ENCODE peak calls at places on chromosomes 4 and X, in six cellular contexts. One of them, this sample, is unnamed. For H3K36me3, the result is how much of the 10 kb centered on the place peaks cover.

GRCh38 chr4:125315571-125316390 is 1.0 kb downstream of the FAT4 start:
- DNase-seq in psoas muscle: peak
- DNase-seq in PC-3: peak
- DNase-seq in prostate gland: peak
- DNase-seq in IMR-90: peak
- DNase-seq in mesendoderm: peak
- DNase-seq in this sample: no peak

GRCh38 chrX:132758778-132759177 is 199.7 kb downstream of the HS6ST2 start:
- DNase-seq in psoas muscle: no peak
- DNase-seq in PC-3: no peak
- DNase-seq in prostate gland: no peak
- DNase-seq in IMR-90: no peak
- DNase-seq in mesendoderm: peak
- DNase-seq in this sample: no peak

GRCh38 chr4:39785031-39785430 is 87.1 kb downstream of the UBE2K start:
- DNase-seq in psoas muscle: no peak
- DNase-seq in PC-3: no peak
- DNase-seq in prostate gland: no peak
- DNase-seq in IMR-90: no peak
- DNase-seq in mesendoderm: no peak
- DNase-seq in this sample: no peak

GRCh38 chrX:2710496-2710895 is 19.4 kb downstream of the CD99 start:
- DNase-seq in psoas muscle: no peak
- DNase-seq in PC-3: peak
- DNase-seq in prostate gland: no peak
- DNase-seq in IMR-90: no peak
- DNase-seq in mesendoderm: peak
- DNase-seq in this sample: peak

GRCh38 chrX:105837227-105837626 is 14.9 kb downstream of the NRK start:
- DNase-seq in psoas muscle: peak
- DNase-seq in PC-3: peak
- DNase-seq in prostate gland: peak
- DNase-seq in IMR-90: peak
- DNase-seq in mesendoderm: no peak
- DNase-seq in this sample: no peak

GRCh38 chr4:70425306-70425705 is 27.6 kb downstream of the OPRPN start:
- DNase-seq in psoas muscle: no peak
- DNase-seq in PC-3: no peak
- DNase-seq in prostate gland: no peak
- DNase-seq in IMR-90: no peak
- DNase-seq in mesendoderm: no peak
- DNase-seq in this sample: no peak

GRCh38 chr4:37528161-37528560 is 158.0 kb downstream of the RELL1 start:
- DNase-seq in psoas muscle: no peak
- DNase-seq in PC-3: peak
- DNase-seq in prostate gland: peak
- DNase-seq in IMR-90: no peak
- DNase-seq in mesendoderm: no peak
- DNase-seq in this sample: no peak

GRCh38 chr4:89298788-89299152 is 8.8 kb downstream of the GPRIN3 start:
- DNase-seq in psoas muscle: no peak
- DNase-seq in PC-3: peak
- DNase-seq in prostate gland: no peak
- DNase-seq in IMR-90: no peak
- DNase-seq in mesendoderm: no peak
- DNase-seq in this sample: no peak

GRCh38 chr4:98577956-98578355 is 80.5 kb downstream of the TSPAN5 start:
- DNase-seq in psoas muscle: no peak
- DNase-seq in PC-3: no peak
- DNase-seq in prostate gland: no peak
- DNase-seq in IMR-90: no peak
- DNase-seq in mesendoderm: no peak
- DNase-seq in this sample: no peak

GRCh38 chrX:16665089-16665488 is 15.1 kb downstream of the S100G start:
- DNase-seq in psoas muscle: no peak
- DNase-seq in PC-3: no peak
- DNase-seq in prostate gland: no peak
- DNase-seq in IMR-90: peak
- DNase-seq in mesendoderm: no peak
- DNase-seq in this sample: no peak

GRCh38 chr4:42282081-42282901 is 115.0 kb upstream of the SHISA3 start:
- DNase-seq in psoas muscle: no peak
- DNase-seq in PC-3: peak
- DNase-seq in prostate gland: peak
- DNase-seq in IMR-90: peak
- DNase-seq in mesendoderm: peak
- DNase-seq in this sample: no peak

GRCh38 chrX:13121020-13121419 is 76.6 kb upstream of the FAM9C start:
- DNase-seq in psoas muscle: no peak
- DNase-seq in PC-3: no peak
- DNase-seq in prostate gland: no peak
- DNase-seq in IMR-90: no peak
- DNase-seq in mesendoderm: no peak
- DNase-seq in this sample: no peak

GRCh38 chrX:115591856-115592842 is 31.2 kb downstream of the PLS3 start:
- DNase-seq in psoas muscle: no peak
- DNase-seq in PC-3: peak
- DNase-seq in prostate gland: no peak
- DNase-seq in IMR-90: no peak
- DNase-seq in mesendoderm: no peak
- DNase-seq in this sample: no peak

GRCh38 chrX:115591420-115591819 is 30.4 kb downstream of the PLS3 start:
- DNase-seq in psoas muscle: no peak
- DNase-seq in PC-3: no peak
- DNase-seq in prostate gland: no peak
- DNase-seq in IMR-90: no peak
- DNase-seq in mesendoderm: no peak
- DNase-seq in this sample: no peak

GRCh38 chrX:115588180-115588579 is 27.2 kb downstream of the PLS3 start:
- DNase-seq in psoas muscle: no peak
- DNase-seq in PC-3: no peak
- DNase-seq in prostate gland: no peak
- DNase-seq in IMR-90: no peak
- DNase-seq in mesendoderm: no peak
- DNase-seq in this sample: no peak

GRCh38 chrX:115592997-115593734 is 32.2 kb downstream of the PLS3 start:
- DNase-seq in psoas muscle: no peak
- DNase-seq in PC-3: peak
- DNase-seq in prostate gland: peak
- DNase-seq in IMR-90: peak
- DNase-seq in mesendoderm: peak
- DNase-seq in this sample: no peak

DNA sequence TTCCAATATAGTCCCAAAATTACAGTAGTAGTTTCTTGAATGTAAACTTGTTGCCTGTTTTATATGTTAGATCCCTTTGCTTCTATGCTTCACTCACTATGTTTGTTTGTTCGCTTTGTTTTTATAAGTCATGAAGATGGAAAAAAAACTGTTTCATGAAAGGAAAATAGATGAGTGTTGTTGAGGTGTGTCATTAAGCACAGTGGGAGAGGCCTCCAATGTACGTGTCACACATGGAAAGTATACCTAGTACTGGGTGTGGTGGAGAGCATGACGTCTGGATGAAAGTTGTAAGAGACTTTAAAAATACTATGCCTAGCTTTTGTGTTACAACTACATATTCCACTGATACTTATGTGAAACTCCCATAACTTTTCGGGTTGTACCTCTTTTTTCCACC is 28.4 kb downstream of the PLS3 start:
- DNase-seq in psoas muscle: no peak
- DNase-seq in PC-3: peak
- DNase-seq in prostate gland: no peak
- DNase-seq in IMR-90: no peak
- DNase-seq in mesendoderm: no peak
- DNase-seq in this sample: no peak
- H3K36me3 ChIP-seq in psoas muscle: under half
- H3K36me3 ChIP-seq in PC-3: under half
- H3K36me3 ChIP-seq in prostate gland: under half
- H3K36me3 ChIP-seq in IMR-90: under half
- H3K36me3 ChIP-seq in mesendoderm: under half
- H3K36me3 ChIP-seq in this sample: under half

GRCh38 chr4:3244747-3245146 is 4.2 kb upstream of the MSANTD1 start:
- DNase-seq in psoas muscle: no peak
- DNase-seq in PC-3: no peak
- DNase-seq in prostate gland: no peak
- DNase-seq in IMR-90: no peak
- DNase-seq in mesendoderm: no peak
- DNase-seq in this sample: no peak

GRCh38 chr4:3241905-3242304 is 7.1 kb upstream of the MSANTD1 start:
- DNase-seq in psoas muscle: no peak
- DNase-seq in PC-3: no peak
- DNase-seq in prostate gland: no peak
- DNase-seq in IMR-90: peak
- DNase-seq in mesendoderm: no peak
- DNase-seq in this sample: no peak

GRCh38 chr4:3245676-3246075 is 3.3 kb upstream of the MSANTD1 start:
- DNase-seq in psoas muscle: no peak
- DNase-seq in PC-3: no peak
- DNase-seq in prostate gland: no peak
- DNase-seq in IMR-90: no peak
- DNase-seq in mesendoderm: no peak
- DNase-seq in this sample: no peak

GRCh38 chr4:3243066-3243775 is 5.7 kb upstream of the MSANTD1 start:
- DNase-seq in psoas muscle: no peak
- DNase-seq in PC-3: no peak
- DNase-seq in prostate gland: no peak
- DNase-seq in IMR-90: no peak
- DNase-seq in mesendoderm: no peak
- DNase-seq in this sample: no peak

GRCh38 chr4:3244002-3244401 is 5.0 kb upstream of the MSANTD1 start:
- DNase-seq in psoas muscle: no peak
- DNase-seq in PC-3: no peak
- DNase-seq in prostate gland: no peak
- DNase-seq in IMR-90: no peak
- DNase-seq in mesendoderm: no peak
- DNase-seq in this sample: no peak
- H3K36me3 ChIP-seq in psoas muscle: under half
- H3K36me3 ChIP-seq in PC-3: under half
- H3K36me3 ChIP-seq in prostate gland: under half
- H3K36me3 ChIP-seq in IMR-90: under half
- H3K36me3 ChIP-seq in mesendoderm: under half
- H3K36me3 ChIP-seq in this sample: under half

GRCh38 chrX:154535892-154536291 is 10.8 kb downstream of the G6PD start:
- DNase-seq in psoas muscle: no peak
- DNase-seq in PC-3: no peak
- DNase-seq in prostate gland: no peak
- DNase-seq in IMR-90: no peak
- DNase-seq in mesendoderm: no peak
- DNase-seq in this sample: no peak

GRCh38 chrX:154532690-154533089 is 14.0 kb downstream of the G6PD start:
- DNase-seq in psoas muscle: no peak
- DNase-seq in PC-3: no peak
- DNase-seq in prostate gland: no peak
- DNase-seq in IMR-90: no peak
- DNase-seq in mesendoderm: no peak
- DNase-seq in this sample: no peak

GRCh38 chrX:154539077-154539476 is 7.6 kb downstream of the G6PD start:
- DNase-seq in psoas muscle: no peak
- DNase-seq in PC-3: no peak
- DNase-seq in prostate gland: no peak
- DNase-seq in IMR-90: no peak
- DNase-seq in mesendoderm: no peak
- DNase-seq in this sample: no peak

GRCh38 chrX:154531626-154532025 is 15.0 kb downstream of the G6PD start:
- DNase-seq in psoas muscle: no peak
- DNase-seq in PC-3: no peak
- DNase-seq in prostate gland: no peak
- DNase-seq in IMR-90: peak
- DNase-seq in mesendoderm: peak
- DNase-seq in this sample: no peak

GRCh38 chrX:154534526-154535322 is 11.9 kb downstream of the G6PD start:
- DNase-seq in psoas muscle: peak
- DNase-seq in PC-3: peak
- DNase-seq in prostate gland: peak
- DNase-seq in IMR-90: peak
- DNase-seq in mesendoderm: peak
- DNase-seq in this sample: peak
- H3K36me3 ChIP-seq in psoas muscle: under half
- H3K36me3 ChIP-seq in PC-3: under half
- H3K36me3 ChIP-seq in prostate gland: under half
- H3K36me3 ChIP-seq in IMR-90: half or more
- H3K36me3 ChIP-seq in mesendoderm: under half
- H3K36me3 ChIP-seq in this sample: under half

GRCh38 chrX:18448416-18448815 is 23.0 kb downstream of the CDKL5 start:
- DNase-seq in psoas muscle: no peak
- DNase-seq in PC-3: no peak
- DNase-seq in prostate gland: no peak
- DNase-seq in IMR-90: peak
- DNase-seq in mesendoderm: no peak
- DNase-seq in this sample: no peak

GRCh38 chrX:18449271-18449670 is 23.9 kb downstream of the CDKL5 start:
- DNase-seq in psoas muscle: no peak
- DNase-seq in PC-3: peak
- DNase-seq in prostate gland: no peak
- DNase-seq in IMR-90: no peak
- DNase-seq in mesendoderm: no peak
- DNase-seq in this sample: no peak
- H3K36me3 ChIP-seq in psoas muscle: under half
- H3K36me3 ChIP-seq in PC-3: under half
- H3K36me3 ChIP-seq in prostate gland: under half
- H3K36me3 ChIP-seq in IMR-90: under half
- H3K36me3 ChIP-seq in mesendoderm: under half
- H3K36me3 ChIP-seq in this sample: under half

This sample was measured in RWPE2.